ENCODE peak calls at places on chromosomes 12 and 14, in ten cellular contexts. B is fibroblast of villous mesenchyme, N is uterus, Y is bronchial epithelial cell, P is right atrium auricular region, Q is cardiac fibroblast, S is breast epithelium, C is lung, E is endothelial cell of umbilical vein, M is neural progenitor cell. I is an unnamed sample.

GRCh38 chr12:103785243-103786031 is 55.6 kb downstream of the NT5DC3 start:
- DNase-seq in E (no peak), P (no peak), S (no peak), Q (no peak), B (no peak), M (no peak), N (no peak), Y (no peak), C (no peak), I (no peak)

GRCh38 chr12:47602949-47603558 is 102.8 kb downstream of the RPAP3 start:
- DNase-seq in E (no peak), C (no peak), S (peak), P (no peak), Y (no peak), Q (no peak), N (no peak), B (no peak), M (no peak), I (no peak)

GRCh38 chr14:103067231-103067954 is 10.0 kb upstream of the CDC42BPB start:
- DNase-seq in Y (peak), N (no peak), P (peak), M (no peak), C (no peak), E (no peak), S (no peak), B (peak), Q (peak), I (no peak)

GRCh38 chr12:117105902-117106301 is 6.7 kb upstream of the TESC start:
- DNase-seq in P (no peak), C (no peak), S (peak), M (no peak), E (no peak), Q (no peak), N (no peak), Y (peak), B (no peak), I (no peak)

GRCh38 chr14:104865069-104865630 is at the start of gene CEP170B:
- DNase-seq in P (no peak), C (no peak), Y (no peak), S (no peak), B (peak), E (peak), M (peak), Q (no peak), N (no peak), I (peak)

GRCh38 chr14:66974397-66975025 is 214.7 kb upstream of the GARIN2 start:
- DNase-seq in B (peak), S (no peak), E (peak), M (no peak), C (no peak), P (no peak), Q (peak), Y (peak), N (no peak), I (no peak)

GRCh38 chr12:92297932-92298681 is 152.5 kb upstream of the BTG1 start:
- DNase-seq in B (peak), M (no peak), N (no peak), E (no peak), S (no peak), C (no peak), Q (peak), P (peak), Y (no peak), I (no peak)

GRCh38 chr12:132569856-132570480 is 40.4 kb downstream of the LRCOL1 start:
- DNase-seq in C (no peak), B (no peak), M (no peak), N (no peak), S (no peak), P (no peak), Y (no peak), E (no peak), Q (no peak), I (no peak)

GRCh38 chr12:122880668-122881067 is 15.3 kb downstream of the VPS37B start:
- DNase-seq in E (no peak), Q (peak), B (peak), P (no peak), Y (no peak), S (no peak), C (no peak), N (no peak), M (peak), I (no peak)

GRCh38 chr14:94646066-94646465 is 33.9 kb downstream of the SERPINA3 start:
- DNase-seq in B (no peak), Y (no peak), N (no peak), Q (no peak), P (peak), M (no peak), S (peak), C (no peak), E (no peak), I (no peak)

GRCh38 chr12:62640910-62641448 is 174.4 kb downstream of the MON2 start:
- DNase-seq in C (no peak), Y (no peak), S (no peak), P (no peak), E (peak), N (no peak), M (no peak), Q (peak), B (peak), I (no peak)

GRCh38 chr12:541676-542289 is 82.0 kb downstream of the B4GALNT3 start:
- DNase-seq in C (no peak), E (no peak), Y (peak), N (no peak), P (no peak), M (peak), S (no peak), Q (no peak), B (no peak), I (no peak)

GRCh38 chr12:64937466-64937865 is 113.0 kb downstream of the TBC1D30 start:
- DNase-seq in S (no peak), M (no peak), P (no peak), C (no peak), Y (no peak), N (no peak), Q (no peak), B (no peak), E (no peak), I (no peak)

GRCh38 chr14:63991833-63992232 is 139.0 kb downstream of the SYNE2 start:
- DNase-seq in C (no peak), S (no peak), E (no peak), P (no peak), Y (no peak), Q (no peak), B (no peak), N (no peak), M (no peak), I (no peak)

GRCh38 chr14:22070119-22070982 is 396.7 kb upstream of the OR4E1 start:
- DNase-seq in Y (peak), Q (no peak), M (peak), B (no peak), C (no peak), P (no peak), N (no peak), S (no peak), E (peak), I (no peak)

GRCh38 chr14:90368946-90369721 is 27.7 kb upstream of the CALM1 start:
- DNase-seq in P (no peak), B (no peak), N (no peak), Y (peak), E (peak), S (no peak), M (no peak), C (no peak), Q (peak), I (no peak)

GRCh38 chr14:51873221-51873893 is 12.9 kb downstream of the GNG2 start:
- DNase-seq in Y (peak), E (peak), P (no peak), N (no peak), S (no peak), M (no peak), C (no peak), B (peak), Q (peak), I (no peak)

GRCh38 chr12:72264548-72265175 is 7.5 kb upstream of the TRHDE start:
- DNase-seq in E (peak), Q (peak), M (peak), P (no peak), N (no peak), B (peak), Y (peak), S (no peak), C (no peak), I (no peak)

GRCh38 chr14:23930742-23931141 is 22.8 kb upstream of the DHRS4 start:
- DNase-seq in Y (no peak), E (no peak), N (peak), C (no peak), B (peak), S (no peak), P (peak), M (no peak), Q (peak), I (no peak)

GRCh38 chr12:90333939-90334338 is 621.0 kb downstream of the CCER1 start:
- DNase-seq in E (peak), Q (peak), P (no peak), S (no peak), M (no peak), Y (peak), N (no peak), B (no peak), C (no peak), I (no peak)

GRCh38 chr12:70784042-70784668 is 136.4 kb downstream of the PTPRR start:
- DNase-seq in S (no peak), Q (no peak), Y (no peak), C (no peak), P (no peak), N (no peak), M (no peak), E (no peak), B (no peak), I (no peak)

GRCh38 chr12:52813203-52813819 is 605 bp downstream of the KRT4 start:
- DNase-seq in E (no peak), S (no peak), N (no peak), B (no peak), M (no peak), P (no peak), Q (no peak), Y (no peak), C (no peak), I (no peak)

GRCh38 chr14:91893659-91894058 is 26.3 kb upstream of the TC2N start:
- DNase-seq in S (no peak), Y (peak), P (no peak), M (no peak), Q (no peak), E (no peak), B (no peak), C (no peak), N (no peak), I (no peak)

GRCh38 chr12:62933220-62933870 is 1.6 kb downstream of the PPM1H start:
- DNase-seq in N (no peak), E (peak), Y (no peak), B (no peak), C (peak), P (no peak), Q (peak), M (peak), S (no peak), I (no peak)

GRCh38 chr12:120134307-120134980 is 17.9 kb upstream of the RAB35 start:
- DNase-seq in C (no peak), E (no peak), P (no peak), Y (no peak), B (no peak), M (no peak), Q (no peak), S (no peak), N (no peak), I (no peak)
- TF ChIP-seq CTCF in C (no peak), E (no peak), P (no peak), Y (no peak), B (no peak), M (no peak), Q (no peak), S (no peak), N (no peak), I (no peak)

GRCh38 chr14:57182760-57183503 is 85.8 kb downstream of the EXOC5 start:
- DNase-seq in S (no peak), P (no peak), N (no peak), M (peak), C (no peak), B (peak), Y (peak), E (no peak), Q (peak), I (peak)
- TF ChIP-seq CTCF in S (no peak), P (no peak), N (no peak), M (peak), C (no peak), B (peak), Y (peak), E (peak), Q (peak), I (peak)

DNA sequence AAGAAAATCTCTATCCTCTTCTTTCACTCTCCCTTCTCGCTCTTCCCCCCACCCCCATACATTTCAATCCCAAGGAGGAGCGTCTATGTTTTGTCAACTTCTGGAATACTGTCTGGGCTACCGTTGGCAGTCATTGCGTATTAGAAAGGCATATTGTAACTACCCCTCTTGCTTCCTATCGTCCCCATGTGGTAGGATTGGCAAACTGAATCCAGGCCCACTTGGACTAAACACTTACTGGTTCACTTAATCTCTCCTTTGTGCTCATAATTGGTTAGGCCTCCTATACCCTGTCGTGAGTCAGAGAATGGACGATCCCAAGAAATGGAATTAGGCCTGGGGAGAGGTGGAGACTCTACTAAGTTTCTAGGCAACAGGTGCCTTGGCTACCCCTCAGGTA is 68.8 kb upstream of the SLC8A3 start:
- DNase-seq in N (no peak), M (peak), S (no peak), P (no peak), Q (no peak), C (no peak), B (no peak), Y (peak), E (no peak), I (no peak)
- TF ChIP-seq CTCF in N (no peak), M (peak), S (no peak), P (peak), Q (no peak), C (no peak), B (peak), Y (peak), E (peak), I (peak)

GRCh38 chr14:54362759-54363437 is 33.9 kb upstream of the CDKN3 start:
- DNase-seq in Y (no peak), Q (no peak), S (no peak), M (no peak), P (no peak), B (peak), C (no peak), N (no peak), E (peak), I (no peak)

GRCh38 chr14:54364555-54365415 is 32.0 kb upstream of the CDKN3 start:
- DNase-seq in Q (peak), C (no peak), B (peak), P (peak), M (no peak), E (peak), N (peak), S (peak), Y (peak), I (no peak)

GRCh38 chr14:54369343-54369742 is 27.5 kb upstream of the CDKN3 start:
- DNase-seq in M (no peak), C (no peak), B (no peak), E (no peak), S (no peak), N (no peak), P (peak), Y (no peak), Q (no peak), I (no peak)

GRCh38 chr14:54370323-54371125 is 26.3 kb upstream of the CDKN3 start:
- DNase-seq in S (no peak), C (no peak), Y (no peak), N (no peak), B (no peak), Q (no peak), E (no peak), M (no peak), P (peak), I (no peak)

DNA sequence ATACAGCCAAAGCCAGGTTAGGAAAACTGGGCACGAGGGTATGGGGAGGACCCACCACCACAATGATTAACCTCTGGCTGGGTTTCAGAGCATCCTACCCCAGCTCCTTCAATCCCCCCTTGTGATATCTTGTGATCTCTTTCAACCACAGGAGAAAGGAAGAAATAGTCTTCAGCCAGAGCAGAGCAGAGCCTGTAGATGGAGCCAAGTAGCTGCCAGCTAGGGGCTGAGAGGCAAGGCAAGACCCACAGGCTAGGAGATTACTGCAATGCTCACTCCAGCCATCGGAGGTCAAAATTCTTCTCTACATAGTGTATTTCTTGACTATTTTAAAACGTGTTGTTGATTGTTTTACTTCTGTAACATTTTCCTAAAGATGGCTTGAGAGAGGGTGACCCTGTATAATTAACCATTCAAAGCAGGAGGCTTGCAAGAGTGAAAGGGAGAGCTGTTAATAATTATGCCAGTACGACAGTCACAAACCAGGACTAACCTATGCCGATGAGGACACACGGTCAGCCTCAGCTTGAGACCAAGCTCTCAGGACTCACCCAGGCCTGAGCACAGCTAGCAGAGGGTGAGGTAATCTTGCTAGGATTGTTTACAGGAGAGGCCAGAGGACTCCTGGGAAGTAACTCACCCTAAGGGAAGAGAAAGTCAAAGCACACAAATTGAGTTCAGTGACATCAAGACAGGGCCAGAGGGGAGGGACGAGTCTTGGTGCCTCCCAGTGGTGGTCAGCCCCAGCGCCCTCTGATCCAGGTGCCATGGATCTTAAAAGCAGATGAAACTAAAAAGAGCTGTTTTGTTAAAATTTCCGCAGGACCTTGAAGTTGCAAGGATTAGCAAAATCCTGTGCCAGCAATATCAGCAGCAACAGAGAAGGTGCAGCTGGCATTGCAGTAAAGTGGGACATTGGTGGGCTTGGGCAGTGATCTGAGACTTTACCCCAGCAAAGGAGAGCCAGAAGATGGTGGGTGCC is 29.8 kb upstream of the CDKN3 start:
- DNase-seq in B (peak), M (peak), P (peak), Q (peak), N (no peak), Y (peak), S (peak), C (no peak), E (peak), I (no peak)
- TF ChIP-seq CTCF in B (peak), M (peak), P (peak), Q (peak), N (peak), Y (peak), S (peak), C (peak), E (peak), I (peak)

GRCh38 chr12:25301798-25302197 is 51.1 kb upstream of the KRAS start:
- DNase-seq in P (no peak), M (no peak), Q (peak), Y (no peak), C (no peak), N (no peak), B (peak), S (no peak), E (no peak), I (no peak)
- TF ChIP-seq CTCF in P (no peak), M (no peak), Q (no peak), Y (no peak), C (no peak), N (no peak), B (no peak), S (no peak), E (no peak), I (no peak)